ENCODE peak calls at places on chromosomes 4 and X, in four cellular contexts. I is mesendoderm, N is IMR-90, H is H1. U is an unnamed sample.

GRCh38 chrX:142156567-142156966 is 48.5 kb downstream of the MAGEC2 start:
- DNase-seq in H (peak), N (no peak), I (peak), U (peak)

GRCh38 chr4:178010596-178010995 is 568.4 kb upstream of the AGA start:
- DNase-seq in I (no peak), H (no peak), N (no peak), U (no peak)

GRCh38 chr4:7650606-7651400 is 216.1 kb upstream of the PSAPL1 start:
- DNase-seq in N (no peak), H (peak), I (peak), U (peak)

GRCh38 chr4:107930821-107931774 is at the start of gene CYP2U1:
- DNase-seq in N (peak), I (peak), H (peak), U (peak)

GRCh38 chr4:170691168-170691567 is 601.4 kb upstream of the AADAT start:
- DNase-seq in H (no peak), N (no peak), I (no peak), U (no peak)

GRCh38 chr4:98778206-98778605 is 119.8 kb upstream of the TSPAN5 start:
- DNase-seq in I (no peak), N (peak), H (no peak), U (no peak)

GRCh38 chrX:137567474-137568232 is 1.7 kb downstream of the ZIC3 start:
- DNase-seq in H (no peak), N (no peak), I (peak), U (peak)

GRCh38 chr4:174764105-174764729 is 64.8 kb downstream of the GLRA3 start:
- DNase-seq in I (peak), H (no peak), N (peak), U (no peak)

GRCh38 chr4:71216316-71216959 is 122.4 kb upstream of the SLC4A4 start:
- DNase-seq in I (no peak), H (no peak), N (no peak), U (no peak)

GRCh38 chr4:68369474-68369805 is 19.6 kb upstream of the YTHDC1 start:
- DNase-seq in H (no peak), I (peak), N (no peak), U (no peak)

GRCh38 chr4:55543858-55544257 is 2.9 kb downstream of the CLOCK start:
- DNase-seq in N (peak), I (peak), H (no peak), U (no peak)

GRCh38 chrX:10076765-10077164 is 80.0 kb upstream of the CLCN4 start:
- DNase-seq in H (no peak), I (no peak), N (no peak), U (no peak)

GRCh38 chrX:39309721-39310152 is 508.5 kb downstream of the MID1IP1 start:
- DNase-seq in I (peak), N (no peak), H (no peak), U (no peak)

GRCh38 chr4:93018243-93018642 is 714.5 kb downstream of the GRID2 start:
- DNase-seq in N (no peak), H (no peak), I (no peak), U (no peak)

GRCh38 chr4:167787231-167787630 is 305.1 kb upstream of the ANXA10 start:
- DNase-seq in H (no peak), N (no peak), I (no peak), U (no peak)

GRCh38 chr4:86098691-86099090 is 261.2 kb downstream of the MAPK10 start:
- DNase-seq in I (no peak), H (no peak), N (no peak), U (no peak)
- H4K5ac ChIP-seq in I (no peak), H (no peak), N (no peak), U (no peak)

GRCh38 chr4:123866796-123867195 is 470.2 kb downstream of the SPRY1 start:
- DNase-seq in N (peak), I (no peak), H (no peak), U (no peak)
- H4K5ac ChIP-seq in N (no peak), I (no peak), H (no peak), U (no peak)

GRCh38 chr4:85544751-85545150 is 69.8 kb downstream of the ARHGAP24 start:
- DNase-seq in N (no peak), H (no peak), I (no peak), U (no peak)
- H4K5ac ChIP-seq in N (no peak), H (no peak), I (no peak), U (no peak)

DNA sequence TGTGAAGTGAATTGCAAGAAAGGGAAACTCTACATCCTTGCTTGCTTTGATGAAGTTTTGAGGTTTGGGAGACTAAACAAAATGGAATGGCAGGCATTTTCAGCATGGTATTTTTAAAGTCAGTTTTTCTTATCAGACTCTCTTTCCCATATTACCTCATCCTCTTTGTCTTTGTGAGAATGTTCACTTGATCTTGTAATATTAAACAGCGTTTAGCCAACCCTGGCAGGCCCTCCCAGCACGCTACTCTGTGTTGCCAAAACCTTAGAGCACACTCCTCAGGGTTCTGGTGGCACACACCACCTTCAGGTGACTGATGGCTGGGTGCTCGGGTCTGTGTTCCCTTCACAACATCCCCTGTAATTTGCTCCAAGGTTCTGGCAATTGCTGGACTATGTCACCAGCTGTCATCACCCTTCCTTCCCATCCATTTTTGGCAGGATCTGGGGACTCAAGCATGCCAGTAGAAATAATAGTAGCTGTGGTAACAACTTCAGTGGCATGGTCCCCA is 273.3 kb downstream of the DCTD start:
- DNase-seq in I (peak), H (no peak), N (peak), U (no peak)
- H4K5ac ChIP-seq in I (no peak), H (no peak), N (peak), U (no peak)

DNA sequence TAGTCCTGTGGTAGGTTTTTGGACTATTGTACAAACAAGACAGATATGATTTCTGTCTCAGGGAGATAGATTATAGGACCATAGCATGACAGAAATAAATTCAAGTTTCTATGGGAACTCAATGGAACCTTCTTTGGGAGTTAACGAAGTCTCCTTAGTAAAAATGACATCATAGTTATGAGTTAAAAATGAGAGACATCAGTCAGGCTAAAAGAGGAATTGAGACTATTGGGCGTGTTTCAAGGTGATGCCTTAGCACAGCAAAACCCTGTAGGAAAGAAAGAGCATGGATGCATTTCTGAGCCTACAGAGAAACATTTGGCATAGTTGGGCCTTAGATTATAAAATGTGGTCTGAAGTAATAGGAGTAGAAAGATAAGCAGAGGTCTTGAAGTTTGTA is 1909.1 kb upstream of the PCDH7 start:
- DNase-seq in H (no peak), I (no peak), N (no peak), U (no peak)
- H4K5ac ChIP-seq in H (no peak), I (no peak), N (no peak), U (no peak)

DNA sequence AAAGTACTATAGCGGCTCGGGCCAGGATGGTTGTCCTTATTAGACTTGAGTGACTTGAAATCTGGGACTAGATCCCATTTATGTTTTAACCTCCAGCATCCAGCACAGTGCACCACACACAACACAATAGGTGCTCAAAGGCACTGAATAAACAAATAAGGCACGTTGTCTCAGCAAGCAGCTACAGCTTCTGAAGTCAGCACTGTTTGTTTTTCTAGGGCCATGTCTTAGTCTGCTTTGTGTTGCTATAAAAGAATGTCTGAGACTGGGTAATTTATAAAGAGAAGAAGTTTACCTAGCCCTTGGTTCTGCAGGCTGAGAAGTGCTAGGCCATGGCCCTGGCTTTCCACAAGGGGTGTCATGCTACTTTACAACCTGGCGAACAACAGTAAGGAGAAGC is 102.1 kb upstream of the LNX1 start:
- DNase-seq in H (no peak), N (peak), I (no peak), U (no peak)
- H4K5ac ChIP-seq in H (no peak), N (no peak), I (no peak), U (no peak)

DNA sequence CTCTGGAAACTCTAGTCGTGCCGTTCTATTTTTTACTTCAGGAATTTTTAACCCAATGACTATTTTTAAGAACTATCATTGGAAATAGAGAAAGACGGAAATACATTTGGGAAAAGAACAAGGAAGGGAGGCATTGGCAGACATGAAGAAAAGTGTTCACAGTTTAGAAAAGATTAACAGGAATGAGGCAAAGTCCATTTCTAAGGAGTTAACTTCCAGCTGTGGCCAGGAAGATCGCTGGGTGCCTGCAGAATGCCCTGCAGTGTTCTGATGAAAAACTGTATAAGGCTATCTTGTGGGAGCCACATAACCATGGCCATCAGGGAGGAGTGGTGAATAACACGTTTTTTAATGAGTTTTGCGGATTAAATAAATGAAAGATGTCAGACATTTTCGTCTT is 150.6 kb upstream of the VCX3A start:
- DNase-seq in H (no peak), I (no peak), N (no peak), U (no peak)
- H4K5ac ChIP-seq in H (no peak), I (no peak), N (no peak), U (no peak)